ENCODE peak calls at places on chromosomes 7 and 10, in seven cellular contexts. Z, O, E, N, Q, P and G are unnamed samples.

GRCh38 chr10:89522463-89522862 is 12.9 kb downstream of the SLC16A12 start:
- DNase-seq in Z (no peak), O (no peak), E (no peak), N (no peak), Q (no peak), P (no peak), G (no peak)

GRCh38 chr10:121244791-121245190 is 353.5 kb downstream of the FGFR2 start:
- DNase-seq in Z (no peak), O (no peak), E (no peak), N (no peak), Q (no peak), P (no peak), G (no peak)

GRCh38 chr7:32169236-32169635 is 99.0 kb upstream of the PDE1C start:
- DNase-seq in Z (no peak), O (no peak), E (no peak), N (no peak), Q (no peak), P (no peak), G (no peak)

GRCh38 chr10:97553575-97554100 is 18.9 kb upstream of the ANKRD2 start:
- DNase-seq in Z (peak; percentile 66), O (no peak), E (no peak), N (peak; percentile 62), Q (peak; percentile 26), P (peak; percentile 80), G (peak; percentile 85)

GRCh38 chr10:73991846-73992245 is 6.1 kb upstream of the VCL start:
- DNase-seq in Z (peak; percentile 92), O (no peak), E (no peak), N (no peak), Q (no peak), P (no peak), G (no peak)

GRCh38 chr7:31850601-31851000 is 163.6 kb downstream of the PPP1R17 start:
- DNase-seq in Z (no peak), O (no peak), E (no peak), N (no peak), Q (no peak), P (no peak), G (no peak)

GRCh38 chr7:46207931-46208634 is 287.0 kb upstream of the IGFBP3 start:
- DNase-seq in Z (no peak), O (no peak), E (no peak), N (no peak), Q (no peak), P (no peak), G (no peak)

GRCh38 chr10:122251459-122252255 is 19.4 kb upstream of the BTBD16 start:
- DNase-seq in Z (no peak), O (no peak), E (no peak), N (no peak), Q (no peak), P (no peak), G (no peak)

GRCh38 chr7:79787623-79788022 is 334.2 kb upstream of the MAGI2 start:
- DNase-seq in Z (no peak), O (no peak), E (no peak), N (no peak), Q (no peak), P (no peak), G (no peak)

GRCh38 chr7:155893176-155893575 is 80.9 kb upstream of the SHH start:
- DNase-seq in Z (no peak), O (no peak), E (no peak), N (no peak), Q (no peak), P (no peak), G (no peak)

GRCh38 chr7:27165089-27165654 is at the start of gene HOXA9:
- DNase-seq in Z (no peak), O (peak; percentile 94), E (no peak), N (no peak), Q (no peak), P (no peak), G (no peak)

GRCh38 chr10:78261291-78261690 is 227.6 kb downstream of the RPS24 start:
- DNase-seq in Z (no peak), O (no peak), E (no peak), N (no peak), Q (no peak), P (no peak), G (no peak)

GRCh38 chr10:128178319-128178937 is 52.2 kb upstream of the MKI67 start:
- DNase-seq in Z (peak; percentile 33), O (peak; percentile 41), E (peak; percentile 39), N (peak; percentile 33), Q (no peak), P (peak; percentile 39), G (no peak)

GRCh38 chr10:29343607-29344038 is 54.8 kb downstream of the LYZL1 start:
- DNase-seq in Z (no peak), O (no peak), E (no peak), N (no peak), Q (no peak), P (no peak), G (no peak)

GRCh38 chr10:31940839-31941653 is 12.4 kb upstream of the ARHGAP12 start:
- DNase-seq in Z (peak; percentile 60), O (peak; percentile 99), E (no peak), N (peak; percentile 96), Q (no peak), P (peak; percentile 69), G (no peak)

GRCh38 chr7:91324663-91325062 is 60.4 kb downstream of the FZD1 start:
- DNase-seq in Z (no peak), O (no peak), E (no peak), N (no peak), Q (no peak), P (no peak), G (no peak)

GRCh38 chr10:48940958-48941357 is 1.3 kb upstream of the LRRC18 start:
- DNase-seq in Z (no peak), O (no peak), E (no peak), N (no peak), Q (no peak), P (no peak), G (no peak)

GRCh38 chr7:11328309-11328708 is 354.6 kb downstream of the PHF14 start:
- DNase-seq in Z (no peak), O (no peak), E (no peak), N (no peak), Q (no peak), P (no peak), G (no peak)

GRCh38 chr7:146074195-146074765 is 42.3 kb upstream of the CNTNAP2 start:
- DNase-seq in Z (no peak), O (no peak), E (no peak), N (no peak), Q (no peak), P (no peak), G (no peak)

GRCh38 chr10:76874151-76874550 is 763.5 kb downstream of the KCNMA1 start:
- DNase-seq in Z (no peak), O (no peak), E (no peak), N (no peak), Q (no peak), P (no peak), G (no peak)

GRCh38 chr10:94630017-94630688 is 53.4 kb upstream of the CYP2C18 start:
- DNase-seq in Z (peak; percentile 28), O (peak; percentile 24), E (no peak), N (peak; percentile 21), Q (no peak), P (peak; percentile 23), G (peak; percentile 25)
- TF ChIP-seq JUND in Z (no peak), O (no peak), E (no peak), N (no peak), Q (no peak), P (no peak), G (no peak)

DNA sequence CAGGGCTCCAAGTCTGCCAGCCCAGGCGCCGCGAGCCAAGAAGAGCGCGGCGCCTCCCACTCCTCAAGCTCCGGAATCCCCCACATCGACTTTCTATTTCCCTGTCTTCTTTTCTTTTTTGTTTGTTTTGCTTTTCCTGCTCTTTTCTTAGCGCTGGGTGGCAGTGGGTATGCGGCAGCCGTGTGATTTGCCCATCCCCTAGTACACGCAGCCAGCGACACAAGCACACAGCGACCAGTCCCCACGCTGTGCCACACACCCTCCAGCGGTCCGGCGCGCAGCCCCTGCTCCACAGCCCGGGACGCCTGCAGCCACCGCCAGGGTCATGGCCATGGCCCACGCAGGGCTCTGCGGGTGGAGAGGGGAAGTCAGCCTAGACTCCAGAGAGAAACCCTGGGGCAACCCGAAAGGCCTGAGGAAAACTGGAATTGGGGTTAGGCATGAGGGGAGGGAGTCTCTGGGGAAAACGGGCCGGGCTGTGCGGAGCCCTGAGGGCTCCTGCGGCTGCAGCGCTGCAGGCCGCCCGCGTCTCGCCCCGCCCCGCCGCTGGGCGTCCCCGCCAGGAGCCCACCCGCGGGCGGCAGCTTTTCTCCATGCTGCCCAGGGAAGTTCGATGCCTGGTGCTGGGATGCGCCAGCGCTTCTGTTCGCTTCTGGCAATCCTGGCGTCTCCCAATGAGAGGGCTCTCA is 2.5 kb downstream of the CHRM2 start:
- DNase-seq in Z (no peak), O (no peak), E (no peak), N (no peak), Q (no peak), P (peak; percentile 75), G (no peak)
- TF ChIP-seq JUND in Z (no peak), O (no peak), E (no peak), N (no peak), Q (no peak), P (no peak), G (no peak)

DNA sequence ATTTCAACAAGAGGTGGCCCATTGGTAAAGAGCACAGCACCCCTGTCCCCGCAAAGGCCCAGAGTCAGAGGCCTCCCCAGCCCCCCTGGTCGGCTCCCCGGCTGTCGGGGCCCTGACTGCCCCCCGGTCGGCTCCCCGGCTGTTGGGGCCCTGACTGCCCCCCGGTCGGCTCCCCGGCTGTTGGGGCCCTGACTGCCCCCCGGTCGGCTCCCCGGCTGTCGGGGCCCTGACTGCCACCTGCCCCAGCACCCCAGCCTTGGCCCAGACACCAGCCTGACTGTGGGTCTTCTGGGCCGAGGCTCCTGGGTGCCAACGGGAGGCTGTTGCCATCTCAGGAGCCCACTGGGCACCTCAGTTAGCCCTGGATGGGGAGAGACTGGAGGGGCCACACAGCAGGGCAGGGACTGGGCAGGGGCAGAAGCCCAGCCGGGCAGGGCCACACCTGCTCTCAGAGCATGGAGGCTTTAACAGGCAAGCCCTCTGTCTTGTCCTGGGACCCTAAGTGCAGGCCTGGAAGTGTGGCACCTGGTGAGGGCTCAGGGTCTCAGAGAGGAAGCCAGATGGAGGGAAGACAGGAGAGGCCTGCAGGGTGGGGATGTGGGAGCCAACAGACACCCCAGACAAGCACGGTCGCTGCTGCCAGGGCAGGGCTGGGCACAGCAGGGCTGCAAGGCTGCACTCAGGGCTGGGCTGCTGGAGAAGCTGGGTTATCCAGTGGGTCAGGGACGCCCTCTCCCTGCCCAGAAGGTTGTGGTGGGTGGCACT is 56.5 kb downstream of the JAKMIP3 start:
- DNase-seq in Z (no peak), O (no peak), E (no peak), N (no peak), Q (no peak), P (no peak), G (no peak)
- TF ChIP-seq JUND in Z (no peak), O (no peak), E (no peak), N (no peak), Q (no peak), P (no peak), G (no peak)

GRCh38 chr10:62818426-62819011 is 2.4 kb upstream of the EGR2 start:
- DNase-seq in Z (no peak), O (no peak), E (no peak), N (no peak), Q (no peak), P (peak; percentile 74), G (no peak)
- TF ChIP-seq JUND in Z (no peak), O (no peak), E (no peak), N (no peak), Q (no peak), P (no peak), G (no peak)

GRCh38 chr7:130971297-130971696 is 237.3 kb upstream of the KLF14 start:
- DNase-seq in Z (peak; percentile 22), O (no peak), E (no peak), N (no peak), Q (no peak), P (no peak), G (no peak)
- TF ChIP-seq JUND in Z (no peak), O (no peak), E (no peak), N (no peak), Q (no peak), P (no peak), G (no peak)